ENCODE peak calls at places on chromosomes 7 and 10, in nine cellular contexts. D is AG09309, G is neural crest cell, F is HepG2, Y is tibial nerve, U is fibroblast of lung, T is colonic mucosa, S is prostate gland, L is left ventricle myocardium inferior. K is an unnamed sample.
A peak's percentile ranks its signal among the peaks of the same experiment; 100 is the strongest.

GRCh38 chr10:1362589-1363465 is 306.6 kb downstream of the WDR37 start:
- DNase-seq in D (no peak), G (no peak), F (no peak), Y (no peak), U (no peak), T (no peak), S (no peak), L (no peak), K (no peak)

GRCh38 chr7:11727864-11728263 is 104.1 kb downstream of the THSD7A start:
- DNase-seq in D (peak; percentile 41), G (no peak), F (no peak), Y (no peak), U (no peak), T (no peak), S (no peak), L (no peak), K (peak; percentile 64)

GRCh38 chr10:102782698-102783540 is 39.2 kb downstream of the WBP1L start:
- DNase-seq in D (peak; percentile 90), G (no peak), F (no peak), Y (peak; percentile 48), U (peak; percentile 99), T (peak; percentile 28), S (peak; percentile 85), L (peak; percentile 77), K (peak; percentile 94)

GRCh38 chr10:112421731-112422130 is 25.0 kb downstream of the ZDHHC6 start:
- DNase-seq in D (no peak), G (no peak), F (no peak), Y (no peak), U (peak; percentile 3), T (no peak), S (no peak), L (no peak), K (no peak)

GRCh38 chr7:134184767-134185166 is 57.6 kb downstream of the LRGUK start:
- DNase-seq in D (no peak), G (no peak), F (no peak), Y (no peak), U (peak; percentile 33), T (no peak), S (no peak), L (no peak), K (peak; percentile 3)

GRCh38 chr7:114086491-114086905 is 167.7 kb upstream of the PPP1R3A start:
- DNase-seq in D (no peak), G (peak; percentile 23), F (no peak), Y (no peak), U (peak; percentile 6), T (peak; percentile 51), S (peak; percentile 16), L (peak; percentile 26), K (no peak)

GRCh38 chr7:154640266-154640865 is 362.6 kb downstream of the PAXIP1 start:
- DNase-seq in D (no peak), G (no peak), F (peak; percentile 21), Y (no peak), U (no peak), T (no peak), S (no peak), L (no peak), K (no peak)

GRCh38 chr7:54705436-54705835 is 53.6 kb downstream of the SEC61G start:
- DNase-seq in D (peak; percentile 23), G (no peak), F (no peak), Y (no peak), U (peak; percentile 50), T (no peak), S (no peak), L (no peak), K (peak; percentile 3)

GRCh38 chr10:6811153-6811552 is 231.1 kb upstream of the PRKCQ start:
- DNase-seq in D (no peak), G (no peak), F (no peak), Y (no peak), U (no peak), T (no peak), S (no peak), L (no peak), K (no peak)

GRCh38 chr7:13724631-13725566 is 264.6 kb downstream of the ETV1 start:
- DNase-seq in D (no peak), G (no peak), F (no peak), Y (no peak), U (no peak), T (no peak), S (peak; percentile 10), L (no peak), K (peak; percentile 27)

GRCh38 chr7:138064856-138065357 is 11.4 kb upstream of the AKR1D1 start:
- DNase-seq in D (peak; percentile 25), G (no peak), F (peak; percentile 68), Y (no peak), U (no peak), T (no peak), S (no peak), L (no peak), K (peak; percentile 87)

GRCh38 chr7:45224832-45225231 is 67.2 kb downstream of the RAMP3 start:
- DNase-seq in D (no peak), G (peak; percentile 12), F (no peak), Y (no peak), U (no peak), T (no peak), S (no peak), L (no peak), K (peak; percentile 4)

GRCh38 chr10:5827841-5828240 is 14.6 kb upstream of the GDI2 start:
- DNase-seq in D (no peak), G (no peak), F (no peak), Y (no peak), U (no peak), T (no peak), S (no peak), L (no peak), K (no peak)

GRCh38 chr7:105046414-105046813 is 32.4 kb downstream of the KMT2E start:
- DNase-seq in D (peak; percentile 16), G (no peak), F (no peak), Y (no peak), U (peak; percentile 79), T (no peak), S (no peak), L (no peak), K (peak; percentile 36)

GRCh38 chr10:76303682-76304316 is 872.4 kb downstream of the LRMDA start:
- DNase-seq in D (peak; percentile 47), G (peak; percentile 63), F (peak; percentile 81), Y (peak; percentile 45), U (peak; percentile 82), T (peak; percentile 64), S (peak; percentile 83), L (peak; percentile 72), K (peak; percentile 89)

GRCh38 chr10:73887038-73888015 is 13.0 kb upstream of the CAMK2G start:
- DNase-seq in D (peak; percentile 71), G (no peak), F (no peak), Y (peak; percentile 57), U (peak; percentile 93), T (peak; percentile 66), S (peak; percentile 85), L (peak; percentile 79), K (peak; percentile 83)

GRCh38 chr7:30866939-30867338 is 44.7 kb upstream of the AQP1 start:
- DNase-seq in D (no peak), G (no peak), F (no peak), Y (no peak), U (no peak), T (no peak), S (no peak), L (no peak), K (no peak)

GRCh38 chr10:103451871-103452713 is at the start of gene CALHM2:
- DNase-seq in D (no peak), G (no peak), F (peak; percentile 13), Y (peak; percentile 51), U (peak; percentile 52), T (peak; percentile 68), S (peak; percentile 34), L (peak; percentile 80), K (peak; percentile 60)

GRCh38 chr10:79378647-79379511 is 31.6 kb downstream of the PPIF start:
- DNase-seq in D (no peak), G (peak; percentile 1), F (no peak), Y (no peak), U (no peak), T (peak; percentile 16), S (no peak), L (no peak), K (no peak)

GRCh38 chr10:127405221-127405620 is 143.9 kb upstream of the NPS start:
- DNase-seq in D (peak; percentile 27), G (no peak), F (no peak), Y (no peak), U (peak; percentile 59), T (no peak), S (no peak), L (no peak), K (peak; percentile 62)

DNA sequence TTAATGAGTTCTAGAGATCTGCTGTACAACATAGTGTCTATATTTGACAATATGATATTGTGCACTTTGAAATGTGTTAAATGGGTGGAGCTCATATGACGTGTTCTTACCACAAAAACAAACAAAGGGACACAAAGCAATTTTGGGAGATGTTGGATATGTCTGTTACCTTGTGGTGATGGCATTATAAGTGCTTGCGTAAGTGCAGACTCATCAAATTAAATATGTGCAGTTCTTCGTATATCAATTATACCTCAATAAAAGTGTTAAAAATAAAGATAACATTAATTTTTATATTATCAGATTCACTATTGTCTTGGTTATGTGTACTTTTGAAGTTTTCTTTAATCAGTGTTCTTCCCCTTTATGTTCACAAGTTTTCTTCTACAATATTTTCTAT is 372.9 kb upstream of the COBL start:
- DNase-seq in D (no peak), G (no peak), F (no peak), Y (no peak), U (no peak), T (no peak), S (no peak), L (no peak), K (no peak)
- TF ChIP-seq CTCF in D (no peak), G (no peak), F (no peak), Y (no peak), U (no peak), T (no peak), S (no peak), L (no peak), K (no peak)

GRCh38 chr7:41599760-41600159 is 103.1 kb downstream of the INHBA start:
- DNase-seq in D (no peak), G (no peak), F (no peak), Y (no peak), U (no peak), T (no peak), S (no peak), L (no peak), K (no peak)
- TF ChIP-seq CTCF in D (no peak), G (peak; percentile 37), F (no peak), Y (no peak), U (peak; percentile 4), T (no peak), S (no peak), L (no peak), K (no peak)

DNA sequence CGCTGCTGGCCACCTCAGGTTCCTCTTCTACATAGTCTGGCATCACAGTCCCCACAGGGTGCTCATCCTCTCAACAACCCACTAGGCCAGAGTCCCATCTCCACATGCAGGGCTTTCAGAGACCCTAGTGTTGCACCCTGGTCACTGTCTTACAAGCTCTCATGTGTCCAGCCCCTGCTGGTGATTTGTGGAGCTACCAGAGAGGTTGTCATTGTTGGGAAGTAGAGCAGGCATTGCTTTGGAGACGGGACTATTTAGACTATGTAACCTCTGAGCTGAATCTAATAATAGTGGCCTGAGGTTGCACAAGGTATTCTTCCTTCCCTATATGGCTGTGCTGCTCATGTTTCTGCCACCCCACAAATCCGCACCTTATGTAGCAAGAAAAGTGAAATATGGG is 135.3 kb upstream of the VWC2 start:
- DNase-seq in D (no peak), G (no peak), F (no peak), Y (no peak), U (no peak), T (no peak), S (no peak), L (no peak), K (no peak)
- TF ChIP-seq CTCF in D (no peak), G (no peak), F (no peak), Y (no peak), U (no peak), T (no peak), S (no peak), L (peak; percentile 47), K (no peak)

GRCh38 chr10:85612833-85613232 is 753.8 kb downstream of the GRID1 start:
- DNase-seq in D (no peak), G (no peak), F (no peak), Y (no peak), U (no peak), T (no peak), S (no peak), L (no peak), K (no peak)
- TF ChIP-seq CTCF in D (no peak), G (peak; percentile 47), F (no peak), Y (peak; percentile 12), U (no peak), T (peak; percentile 22), S (peak; percentile 39), L (peak; percentile 21), K (no peak)

K was measured in fibroblast of villous mesenchyme.